ENCODE peak calls at places on chromosome 10, in nine cellular contexts. D is GM12865, K is foreskin fibroblast, N is Calu3, S is adrenal gland, X is epithelial cell of esophagus, L is IMR-90, H is GM12864, C is choroid plexus epithelial cell. A is an unnamed sample.

GRCh38 chr10:21527634-21528451 is 2.4 kb upstream of the SKIDA1 start:
- DNase-seq in C (peak), N (no peak), X (no peak), K (no peak), H (no peak), S (no peak), L (peak), D (no peak), A (no peak)

GRCh38 chr10:106996510-106996909 is 168.0 kb downstream of the SORCS1 start:
- DNase-seq in D (no peak), C (no peak), H (no peak), K (no peak), X (no peak), L (no peak), N (no peak), S (no peak), A (no peak)

GRCh38 chr10:84329986-84330651 is 1.7 kb downstream of the CCSER2 start:
- DNase-seq in N (no peak), D (peak), L (no peak), C (no peak), H (no peak), X (no peak), K (no peak), S (no peak), A (peak)

GRCh38 chr10:34580643-34581042 is 234.5 kb downstream of the PARD3 start:
- DNase-seq in N (no peak), C (peak), D (no peak), X (peak), S (no peak), L (peak), K (peak), H (no peak), A (no peak)

GRCh38 chr10:60662917-60663614 is 115.2 kb upstream of the CDK1 start:
- DNase-seq in X (peak), N (no peak), L (peak), S (no peak), H (no peak), C (peak), D (no peak), K (peak), A (no peak)

GRCh38 chr10:102394801-102395676 is 466 bp upstream of the NFKB2 start:
- DNase-seq in H (peak), X (peak), L (peak), S (peak), D (peak), N (peak), K (peak), C (peak), A (peak)

GRCh38 chr10:51709324-51709972 is 10.1 kb upstream of the CSTF2T start:
- DNase-seq in H (no peak), X (no peak), S (no peak), D (no peak), N (no peak), K (no peak), L (no peak), C (no peak), A (no peak)

GRCh38 chr10:125392140-125392539 is 231.8 kb upstream of the CTBP2 start:
- DNase-seq in N (no peak), X (no peak), L (no peak), D (no peak), C (no peak), K (no peak), S (no peak), H (no peak), A (no peak)

GRCh38 chr10:127254276-127254675 is 57.9 kb upstream of the INSYN2A start:
- DNase-seq in S (no peak), C (peak), H (no peak), K (no peak), N (no peak), L (no peak), D (no peak), X (no peak), A (no peak)

GRCh38 chr10:21402606-21403083 is 122.8 kb downstream of the SKIDA1 start:
- DNase-seq in L (peak), K (peak), C (peak), S (no peak), X (peak), D (no peak), H (no peak), N (no peak), A (no peak)

GRCh38 chr10:77386833-77387232 is 250.8 kb downstream of the KCNMA1 start:
- DNase-seq in H (no peak), K (peak), X (peak), C (peak), S (no peak), N (no peak), D (no peak), L (peak), A (no peak)

GRCh38 chr10:47419421-47419820 is 35.3 kb upstream of the ZNF488 start:
- DNase-seq in L (no peak), N (no peak), S (no peak), H (no peak), C (no peak), X (no peak), K (no peak), D (no peak), A (no peak)

GRCh38 chr10:117133273-117134083 is 4.6 kb downstream of the VAX1 start:
- DNase-seq in S (no peak), L (no peak), N (no peak), X (no peak), K (no peak), C (no peak), H (no peak), D (no peak), A (peak)

GRCh38 chr10:52757777-52758176 is 14.8 kb downstream of the MBL2 start:
- DNase-seq in C (peak), H (no peak), D (no peak), K (no peak), N (no peak), X (no peak), S (no peak), L (peak), A (no peak)

GRCh38 chr10:1197384-1197783 is 141.2 kb downstream of the WDR37 start:
- DNase-seq in D (no peak), N (no peak), C (no peak), K (no peak), X (no peak), H (no peak), S (peak), L (no peak), A (no peak)

GRCh38 chr10:79066460-79067240 is 2.1 kb upstream of the ZMIZ1 start:
- DNase-seq in D (no peak), H (no peak), N (peak), L (peak), C (peak), X (peak), S (no peak), K (no peak), A (peak)

GRCh38 chr10:69451784-69452251 is 553 bp downstream of the TSPAN15 start:
- DNase-seq in L (no peak), S (no peak), N (peak), H (no peak), K (no peak), D (no peak), C (no peak), X (peak), A (no peak)

GRCh38 chr10:102735065-102735562 is 8.6 kb upstream of the WBP1L start:
- DNase-seq in H (no peak), K (no peak), N (no peak), D (no peak), L (no peak), S (no peak), C (no peak), X (no peak), A (no peak)

GRCh38 chr10:98536551-98536950 is 89.8 kb upstream of the HPS1 start:
- DNase-seq in C (no peak), K (peak), X (peak), D (no peak), S (no peak), N (peak), L (peak), H (no peak), A (no peak)

GRCh38 chr10:6919077-6919476 is 339.0 kb upstream of the PRKCQ start:
- DNase-seq in N (no peak), K (no peak), L (no peak), S (no peak), X (no peak), D (no peak), C (no peak), H (no peak), A (no peak)

GRCh38 chr10:101138788-101139420 is 7.8 kb downstream of the TLX1 start:
- DNase-seq in L (no peak), H (no peak), S (no peak), D (no peak), C (no peak), N (no peak), X (no peak), K (no peak), A (no peak)

GRCh38 chr10:5976689-5977470 is 463 bp downstream of the IL15RA start:
- DNase-seq in L (peak), X (peak), C (peak), D (peak), S (no peak), N (peak), H (no peak), K (peak), A (peak)

GRCh38 chr10:78407009-78407711 is 373.5 kb downstream of the RPS24 start:
- DNase-seq in D (peak), K (peak), S (peak), L (peak), C (peak), H (peak), N (peak), X (peak), A (peak)

GRCh38 chr10:12777840-12778585 is 223.5 kb downstream of the CCDC3 start:
- DNase-seq in N (no peak), C (no peak), S (no peak), D (no peak), H (no peak), L (no peak), X (no peak), K (no peak), A (no peak)

GRCh38 chr10:23157691-23158369 is 34.3 kb upstream of the PTF1A start:
- DNase-seq in N (no peak), C (peak), D (peak), S (no peak), X (peak), L (peak), K (peak), H (peak), A (peak)

GRCh38 chr10:114856544-114857287 is 35.1 kb downstream of the FHIP2A start:
- DNase-seq in L (peak), D (no peak), N (no peak), X (peak), K (peak), C (peak), H (no peak), S (no peak), A (no peak)

GRCh38 chr10:87651801-87652200 is 7.9 kb upstream of the PAPSS2 start:
- DNase-seq in X (no peak), H (no peak), D (no peak), N (no peak), C (no peak), K (no peak), L (no peak), S (no peak), A (no peak)

GRCh38 chr10:14953452-14954000 is 370 bp downstream of the DCLRE1C start:
- DNase-seq in D (peak), N (peak), H (no peak), X (peak), C (peak), L (peak), K (peak), S (peak), A (peak)

GRCh38 chr10:119028900-119029612 is 458 bp upstream of the NANOS1 start:
- DNase-seq in L (peak), N (peak), C (peak), H (peak), D (peak), X (peak), K (peak), S (peak), A (peak)

GRCh38 chr10:43249962-43250624 is 16.8 kb downstream of the RASGEF1A start:
- DNase-seq in D (no peak), C (no peak), K (no peak), S (peak), H (no peak), N (peak), X (peak), L (no peak), A (no peak)

GRCh38 chr10:119859422-119860258 is 13.0 kb downstream of the MCMBP start:
- DNase-seq in C (peak), D (peak), H (no peak), X (peak), S (no peak), L (peak), N (no peak), K (peak), A (peak)

GRCh38 chr10:70479161-70479531 is 579 bp downstream of the PALD1 start:
- DNase-seq in S (no peak), K (no peak), H (no peak), X (no peak), N (no peak), L (no peak), D (no peak), C (no peak), A (no peak)

GRCh38 chr10:70481105-70481504 is 2.5 kb downstream of the PALD1 start:
- DNase-seq in X (no peak), S (no peak), K (no peak), H (no peak), D (no peak), L (no peak), C (no peak), N (no peak), A (no peak)

GRCh38 chr10:70480254-70480861 is 1.8 kb downstream of the PALD1 start:
- DNase-seq in C (no peak), S (no peak), H (no peak), K (no peak), N (no peak), X (no peak), L (no peak), D (peak), A (no peak)

GRCh38 chr10:70478191-70479160 is at the start of gene PALD1:
- DNase-seq in X (no peak), C (peak), S (peak), N (peak), L (no peak), K (no peak), D (peak), H (no peak), A (peak)

GRCh38 chr10:70479626-70480253 is 1.2 kb downstream of the PALD1 start:
- DNase-seq in D (no peak), K (no peak), C (no peak), H (no peak), X (no peak), N (no peak), L (no peak), S (no peak), A (no peak)
- TF ChIP-seq CTCF in D (no peak), K (no peak), C (no peak), H (no peak), X (no peak), N (no peak), L (no peak), S (no peak), A (no peak)

GRCh38 chr10:81843042-81843441 is 32.0 kb upstream of the NRG3 start:
- DNase-seq in L (no peak), N (peak), D (no peak), X (no peak), H (no peak), K (no peak), C (peak), S (no peak), A (no peak)

DNA sequence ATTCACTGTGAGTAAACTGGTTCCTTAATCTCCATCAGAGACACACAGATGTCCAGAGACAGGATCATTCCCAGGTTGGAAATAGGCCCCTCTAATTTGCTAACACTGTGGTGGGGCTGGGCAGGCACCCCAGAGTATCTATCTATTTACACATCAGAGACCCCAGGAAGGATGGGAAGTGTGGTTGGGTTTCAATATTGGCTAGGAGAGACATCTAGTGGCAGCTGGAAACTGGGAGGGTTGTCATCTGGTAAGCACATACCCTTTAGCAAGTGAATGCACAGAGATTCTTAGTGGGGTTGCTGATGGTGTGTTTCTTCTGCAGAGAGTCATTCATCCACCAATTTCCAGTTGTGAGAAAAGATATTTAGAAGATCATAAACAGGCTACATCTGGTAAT is 36.0 kb upstream of the NRG3 start:
- DNase-seq in N (peak), K (no peak), H (no peak), D (no peak), S (no peak), X (peak), C (peak), L (no peak), A (no peak)
- TF ChIP-seq CTCF in N (peak), K (no peak), H (no peak), D (peak), S (no peak), X (no peak), C (peak), L (no peak), A (no peak)

GRCh38 chr10:58700576-58700975 is 187.9 kb downstream of the BICC1 start:
- DNase-seq in N (no peak), X (no peak), S (no peak), D (no peak), H (no peak), L (no peak), C (no peak), K (no peak), A (no peak)

GRCh38 chr10:58695022-58695421 is 182.3 kb downstream of the BICC1 start:
- DNase-seq in C (no peak), K (no peak), S (no peak), L (peak), N (no peak), D (no peak), H (no peak), X (no peak), A (no peak)

GRCh38 chr10:58698777-58699356 is 186.2 kb downstream of the BICC1 start:
- DNase-seq in D (no peak), K (peak), C (no peak), H (no peak), N (no peak), X (no peak), S (no peak), L (no peak), A (no peak)

GRCh38 chr10:58696736-58697135 is 184.1 kb downstream of the BICC1 start:
- DNase-seq in D (no peak), L (peak), C (peak), N (no peak), K (no peak), X (no peak), S (no peak), H (no peak), A (no peak)

DNA sequence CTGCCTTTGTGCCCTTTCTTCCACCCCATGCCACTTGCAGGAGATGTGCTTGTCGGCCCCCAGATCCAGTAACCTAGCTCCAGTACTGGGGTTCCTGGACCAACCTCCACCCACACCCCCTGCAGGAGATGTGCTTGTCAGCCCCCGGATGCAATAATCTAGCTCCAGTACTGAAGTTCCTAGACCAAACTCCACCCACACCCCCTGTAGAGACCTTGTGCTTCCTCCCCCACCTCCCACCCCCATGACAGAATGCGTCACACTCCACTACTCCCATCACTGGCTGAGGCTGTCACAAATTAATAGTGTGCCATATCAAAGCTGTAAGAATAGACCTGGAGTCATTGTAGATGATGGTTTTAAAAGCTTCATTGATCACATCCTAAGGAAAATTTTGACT is 185.0 kb downstream of the BICC1 start:
- DNase-seq in N (no peak), K (no peak), D (no peak), S (no peak), X (no peak), H (no peak), C (peak), L (no peak), A (no peak)
- TF ChIP-seq CTCF in N (no peak), K (no peak), D (no peak), S (no peak), X (no peak), H (no peak), C (no peak), L (no peak), A (no peak)

GRCh38 chr10:104638861-104639594 is 2.1 kb upstream of the SORCS3 start:
- DNase-seq in H (no peak), N (no peak), C (no peak), D (no peak), X (peak), K (no peak), S (no peak), L (no peak), A (peak)
- TF ChIP-seq CTCF in H (peak), N (no peak), C (no peak), D (peak), X (peak), K (peak), S (peak), L (no peak), A (no peak)

GRCh38 chr10:103918053-103918846 is at the start of gene STN1:
- DNase-seq in L (peak), C (peak), X (peak), N (peak), K (peak), S (peak), H (peak), D (peak), A (peak)
- TF ChIP-seq CTCF in L (peak), C (no peak), X (no peak), N (no peak), K (no peak), S (peak), H (peak), D (no peak), A (no peak)

DNA sequence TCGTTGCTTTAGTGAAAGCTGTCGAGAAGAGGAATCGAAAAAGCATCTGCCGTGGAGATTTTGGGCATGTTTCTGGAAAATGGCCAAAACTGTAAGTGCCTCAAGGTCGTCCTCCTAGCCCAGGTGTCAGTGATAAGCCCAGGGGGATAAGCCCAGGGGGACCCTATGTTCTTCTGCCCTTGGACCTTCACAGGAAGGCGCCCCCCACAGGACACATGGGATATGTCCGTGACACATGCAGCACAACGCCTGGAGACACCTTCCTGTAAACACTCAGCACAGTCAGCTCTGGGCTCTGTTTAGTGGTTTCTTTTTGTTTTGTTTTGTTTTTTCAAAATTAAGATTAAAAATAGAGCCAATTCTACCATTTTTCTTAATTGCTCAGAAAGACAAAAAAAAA is 272.7 kb downstream of the KLF6 start:
- DNase-seq in C (no peak), D (no peak), N (no peak), S (no peak), H (no peak), L (no peak), K (no peak), X (no peak), A (no peak)
- TF ChIP-seq CTCF in C (peak), D (no peak), N (no peak), S (no peak), H (peak), L (no peak), K (peak), X (no peak), A (no peak)

GRCh38 chr10:113076949-113077348 is 126.9 kb downstream of the TCF7L2 start:
- DNase-seq in X (no peak), L (no peak), S (no peak), N (no peak), D (no peak), K (no peak), C (no peak), H (no peak), A (no peak)

GRCh38 chr10:113084031-113084430 is 134.0 kb downstream of the TCF7L2 start:
- DNase-seq in N (no peak), D (no peak), H (no peak), C (peak), X (no peak), L (peak), S (no peak), K (peak), A (no peak)

GRCh38 chr10:113080061-113080460 is 130.0 kb downstream of the TCF7L2 start:
- DNase-seq in D (no peak), H (no peak), N (no peak), L (no peak), S (no peak), C (no peak), K (no peak), X (no peak), A (no peak)

GRCh38 chr10:113078282-113078907 is 128.3 kb downstream of the TCF7L2 start:
- DNase-seq in C (no peak), K (no peak), N (no peak), D (no peak), L (no peak), S (no peak), H (no peak), X (no peak), A (no peak)

GRCh38 chr10:113080621-113081229 is 130.7 kb downstream of the TCF7L2 start:
- DNase-seq in S (no peak), H (no peak), K (no peak), X (no peak), N (no peak), L (no peak), C (no peak), D (no peak), A (no peak)
- TF ChIP-seq CTCF in S (no peak), H (peak), K (no peak), X (no peak), N (no peak), L (peak), C (peak), D (no peak), A (no peak)

A was measured in GM20000.